ENCODE peak calls at places on chromosomes 1 and 21, in nine cellular contexts. X is GM04504, H is thoracic aorta, U is WTC11, C is activated gamma-delta T cell treated with Interleukin-2 at 50 U/mL for 16 hours, F is H9, S is ELF-1, W is kidney tubule cell, Z is GM20000. B is an unnamed sample.
A peak's percentile ranks its signal among the peaks of the same experiment; 100 is the strongest.

GRCh38 chr1:29500651-29501050 is 264.3 kb downstream of the PTPRU start:
- DNase-seq in X (no peak), H (no peak), U (no peak), C (no peak), F (peak; percentile 18), S (no peak), W (no peak), Z (no peak), B (peak; percentile 37)

GRCh38 chr1:12007204-12007603 is 12.1 kb upstream of the MIIP start:
- DNase-seq in X (no peak), H (no peak), U (no peak), C (no peak), F (no peak), S (no peak), W (no peak), Z (no peak), B (no peak)

GRCh38 chr1:23963617-23964234 is 4.1 kb downstream of the PNRC2 start:
- DNase-seq in X (no peak), H (no peak), U (no peak), C (no peak), F (no peak), S (no peak), W (peak; percentile 14), Z (no peak), B (no peak)

GRCh38 chr1:25530348-25531081 is 12.9 kb upstream of the LDLRAP1 start:
- DNase-seq in X (no peak), H (no peak), U (no peak), C (no peak), F (no peak), S (no peak), W (no peak), Z (no peak), B (no peak)

GRCh38 chr1:84603941-84604830 is 29.9 kb upstream of the CTBS start:
- DNase-seq in X (peak; percentile 86), H (peak; percentile 19), U (peak; percentile 47), C (no peak), F (peak; percentile 69), S (peak; percentile 70), W (peak; percentile 17), Z (no peak), B (peak; percentile 84)

GRCh38 chr21:37484535-37485474 is 118.2 kb downstream of the DYRK1A start:
- DNase-seq in X (no peak), H (no peak), U (no peak), C (no peak), F (no peak), S (no peak), W (peak; percentile 20), Z (no peak), B (no peak)

GRCh38 chr1:23590058-23590783 is 30.9 kb upstream of the ID3 start:
- DNase-seq in X (no peak), H (no peak), U (no peak), C (no peak), F (no peak), S (no peak), W (no peak), Z (peak; percentile 63), B (no peak)

GRCh38 chr1:41072051-41072450 is 50.5 kb upstream of the SLFNL1 start:
- DNase-seq in X (peak; percentile 23), H (no peak), U (no peak), C (no peak), F (no peak), S (no peak), W (no peak), Z (no peak), B (no peak)

GRCh38 chr1:12405325-12406217 is 175.7 kb downstream of the VPS13D start:
- DNase-seq in X (no peak), H (peak; percentile 46), U (no peak), C (no peak), F (no peak), S (no peak), W (no peak), Z (no peak), B (no peak)

GRCh38 chr21:43343095-43343991 is 83.6 kb downstream of the SIK1 start:
- DNase-seq in X (no peak), H (no peak), U (no peak), C (no peak), F (no peak), S (peak; percentile 88), W (peak; percentile 78), Z (no peak), B (peak; percentile 78)

GRCh38 chr1:235908742-235909520 is 42.2 kb upstream of the LYST start:
- DNase-seq in X (peak; percentile 77), H (peak; percentile 43), U (no peak), C (no peak), F (no peak), S (no peak), W (peak; percentile 97), Z (no peak), B (no peak)

GRCh38 chr1:42736152-42736551 is 3.9 kb downstream of the CLDN19 start:
- DNase-seq in X (no peak), H (no peak), U (peak; percentile 55), C (no peak), F (no peak), S (no peak), W (peak; percentile 16), Z (peak; percentile 46), B (peak; percentile 73)

GRCh38 chr21:25561668-25562641 is 45.3 kb downstream of the MRPL39 start:
- DNase-seq in X (peak; percentile 36), H (no peak), U (peak; percentile 74), C (peak; percentile 54), F (peak; percentile 66), S (peak; percentile 79), W (peak; percentile 87), Z (peak; percentile 77), B (peak; percentile 87)

GRCh38 chr1:33641099-33641830 is 168.8 kb downstream of the ZSCAN20 start:
- DNase-seq in X (no peak), H (no peak), U (peak; percentile 26), C (no peak), F (peak; percentile 42), S (no peak), W (peak; percentile 43), Z (peak; percentile 23), B (peak; percentile 58)

GRCh38 chr1:228093050-228093906 is 9.8 kb downstream of the C1orf35 start:
- DNase-seq in X (no peak), H (no peak), U (no peak), C (no peak), F (peak; percentile 12), S (peak; percentile 44), W (no peak), Z (no peak), B (peak; percentile 55)

GRCh38 chr1:42290130-42290529 is 44.9 kb downstream of the FOXJ3 start:
- DNase-seq in X (no peak), H (no peak), U (no peak), C (no peak), F (no peak), S (no peak), W (peak; percentile 36), Z (no peak), B (no peak)

GRCh38 chr1:89883030-89883379 is 62.2 kb downstream of the LRRC8D start:
- DNase-seq in X (no peak), H (no peak), U (no peak), C (no peak), F (no peak), S (no peak), W (no peak), Z (no peak), B (no peak)

GRCh38 chr1:221200464-221200863 is 321.2 kb downstream of the HLX start:
- DNase-seq in X (no peak), H (no peak), U (no peak), C (no peak), F (no peak), S (no peak), W (no peak), Z (no peak), B (no peak)

GRCh38 chr1:181969902-181970301 is 91.6 kb downstream of the ZNF648 start:
- DNase-seq in X (no peak), H (no peak), U (peak; percentile 86), C (no peak), F (peak; percentile 89), S (peak; percentile 32), W (no peak), Z (no peak), B (no peak)

GRCh38 chr21:41755934-41756773 is 10.7 kb downstream of the RIPK4 start:
- DNase-seq in X (no peak), H (no peak), U (no peak), C (no peak), F (no peak), S (no peak), W (no peak), Z (no peak), B (no peak)

GRCh38 chr1:47232187-47232874 is at the start of gene TAL1:
- DNase-seq in X (no peak), H (no peak), U (no peak), C (no peak), F (no peak), S (no peak), W (no peak), Z (peak; percentile 27), B (no peak)

GRCh38 chr21:45236481-45236880 is 51.2 kb downstream of the POFUT2 start:
- DNase-seq in X (no peak), H (no peak), U (no peak), C (no peak), F (no peak), S (no peak), W (no peak), Z (no peak), B (peak; percentile 52)

GRCh38 chr21:45831991-45832740 is 149.4 kb upstream of the COL6A1 start:
- DNase-seq in X (peak; percentile 35), H (no peak), U (no peak), C (no peak), F (no peak), S (peak; percentile 63), W (no peak), Z (no peak), B (no peak)

GRCh38 chr1:71490432-71490831 is 409.6 kb upstream of the ZRANB2 start:
- DNase-seq in X (no peak), H (no peak), U (no peak), C (no peak), F (no peak), S (no peak), W (peak; percentile 45), Z (no peak), B (no peak)

GRCh38 chr1:52237430-52237829 is 95.5 kb downstream of the ZFYVE9 start:
- DNase-seq in X (peak; percentile 18), H (no peak), U (no peak), C (no peak), F (no peak), S (no peak), W (peak; percentile 67), Z (no peak), B (no peak)

GRCh38 chr1:18646776-18647410 is 16.2 kb downstream of the PAX7 start:
- DNase-seq in X (no peak), H (no peak), U (peak; percentile 62), C (no peak), F (peak; percentile 67), S (peak; percentile 76), W (no peak), Z (peak; percentile 43), B (peak; percentile 79)

GRCh38 chr1:5110508-5110907 is 456.1 kb downstream of the AJAP1 start:
- DNase-seq in X (no peak), H (no peak), U (no peak), C (no peak), F (no peak), S (no peak), W (no peak), Z (no peak), B (no peak)

B was measured in islet precursor cell.